ENCODE peak calls at places on chromosomes 12 and 14, in four cellular contexts. H is C1 segment of cervical spinal cord, Q is A549, G is T-helper 22 cell. Y is an unnamed sample.

GRCh38 chr14:36675581-36675980 is 13.9 kb downstream of the PAX9 start:
- DNase-seq in H (no peak), Q (no peak), G (no peak), Y (no peak)

GRCh38 chr12:128951448-128951847 is 98.2 kb downstream of the GLT1D1 start:
- DNase-seq in Q (no peak), G (no peak), H (no peak), Y (no peak)

GRCh38 chr12:132621657-132622435 is 3.3 kb downstream of the P2RX2 start:
- DNase-seq in Q (no peak), G (no peak), H (no peak), Y (no peak)

GRCh38 chr12:69649529-69649928 is 38.8 kb upstream of the LRRC10 start:
- DNase-seq in G (no peak), Q (peak), H (no peak), Y (no peak)

GRCh38 chr12:109579639-109580038 is 6.0 kb downstream of the MVK start:
- DNase-seq in Q (no peak), G (no peak), H (no peak), Y (no peak)

GRCh38 chr14:59377485-59377884 is 87.7 kb downstream of the GPR135 start:
- DNase-seq in Q (no peak), G (no peak), H (no peak), Y (no peak)

GRCh38 chr12:80620281-80620680 is 87.2 kb upstream of the MYF6 start:
- DNase-seq in G (no peak), Q (no peak), H (no peak), Y (no peak)

GRCh38 chr14:96040836-96041371 is 1.7 kb downstream of the C14orf132 start:
- DNase-seq in H (no peak), Q (no peak), G (no peak), Y (no peak)

GRCh38 chr12:84638811-84639368 is 273.7 kb downstream of the SLC6A15 start:
- DNase-seq in G (no peak), Q (no peak), H (no peak), Y (no peak)

GRCh38 chr14:103552011-103552797 is 10.3 kb downstream of the BAG5 start:
- DNase-seq in Q (no peak), H (no peak), G (no peak), Y (peak)

GRCh38 chr12:28040251-28040650 is 67.7 kb upstream of the PTHLH start:
- DNase-seq in Q (no peak), H (no peak), G (no peak), Y (no peak)

GRCh38 chr12:82672811-82673495 is 13.8 kb upstream of the TMTC2 start:
- DNase-seq in H (no peak), G (no peak), Q (no peak), Y (no peak)

GRCh38 chr12:54824402-54824801 is 29.9 kb upstream of the MUCL1 start:
- DNase-seq in Q (no peak), G (no peak), H (no peak), Y (no peak)

GRCh38 chr14:31895206-31895605 is 181.9 kb upstream of the ARHGAP5 start:
- DNase-seq in H (no peak), Q (no peak), G (no peak), Y (no peak)

GRCh38 chr14:73727181-73727580 is 13.0 kb upstream of the PNMA1 start:
- DNase-seq in G (no peak), H (no peak), Q (no peak), Y (no peak)

GRCh38 chr12:80142640-80143039 is 43.3 kb downstream of the OTOGL start:
- DNase-seq in H (no peak), G (no peak), Q (no peak), Y (no peak)

GRCh38 chr14:23564876-23565275 is 2.7 kb downstream of the AP1G2 start:
- DNase-seq in H (no peak), Q (no peak), G (no peak), Y (no peak)